ENCODE peak calls at places on chromosomes 6 and 20, in five cellular contexts. One of them, this sample, is unnamed.

GRCh38 chr20:59794555-59794954 is 138.9 kb downstream of the SYCP2 start:
- DNase-seq in T-helper 2 cell: no peak
- DNase-seq in NCI-H524: no peak
- DNase-seq in activated T-cell treated with anti-CD3 and anti-CD28 coated beads for 4 hours: no peak
- DNase-seq in Panc1: no peak
- DNase-seq in this sample: no peak

GRCh38 chr20:6120491-6120988 is 2.3 kb downstream of the FERMT1 start:
- DNase-seq in NCI-H524: peak
- DNase-seq in T-helper 2 cell: no peak
- DNase-seq in Panc1: no peak
- DNase-seq in activated T-cell treated with anti-CD3 and anti-CD28 coated beads for 4 hours: no peak
- DNase-seq in this sample: no peak

GRCh38 chr20:62955519-62956386 is 3.2 kb downstream of the SLC17A9 start:
- DNase-seq in Panc1: no peak
- DNase-seq in activated T-cell treated with anti-CD3 and anti-CD28 coated beads for 4 hours: no peak
- DNase-seq in NCI-H524: no peak
- DNase-seq in T-helper 2 cell: no peak
- DNase-seq in this sample: no peak

GRCh38 chr6:38477680-38478260 is 162.0 kb downstream of the BTBD9 start:
- DNase-seq in Panc1: no peak
- DNase-seq in T-helper 2 cell: no peak
- DNase-seq in activated T-cell treated with anti-CD3 and anti-CD28 coated beads for 4 hours: no peak
- DNase-seq in NCI-H524: peak
- DNase-seq in this sample: no peak

GRCh38 chr6:111782161-111782809 is 91.0 kb downstream of the FYN start:
- DNase-seq in Panc1: no peak
- DNase-seq in T-helper 2 cell: no peak
- DNase-seq in NCI-H524: no peak
- DNase-seq in activated T-cell treated with anti-CD3 and anti-CD28 coated beads for 4 hours: no peak
- DNase-seq in this sample: no peak

GRCh38 chr20:44495257-44495656 is 19.6 kb downstream of the TTPAL start:
- DNase-seq in T-helper 2 cell: no peak
- DNase-seq in activated T-cell treated with anti-CD3 and anti-CD28 coated beads for 4 hours: no peak
- DNase-seq in Panc1: no peak
- DNase-seq in NCI-H524: no peak
- DNase-seq in this sample: peak

GRCh38 chr6:12356983-12357972 is 67.1 kb downstream of the EDN1 start:
- DNase-seq in NCI-H524: no peak
- DNase-seq in Panc1: no peak
- DNase-seq in T-helper 2 cell: no peak
- DNase-seq in activated T-cell treated with anti-CD3 and anti-CD28 coated beads for 4 hours: no peak
- DNase-seq in this sample: peak

GRCh38 chr20:37192137-37192854 is 12.9 kb upstream of the MROH8 start:
- DNase-seq in NCI-H524: peak
- DNase-seq in T-helper 2 cell: peak
- DNase-seq in Panc1: peak
- DNase-seq in activated T-cell treated with anti-CD3 and anti-CD28 coated beads for 4 hours: peak
- DNase-seq in this sample: peak

GRCh38 chr6:136050475-136050874 is 199.0 kb downstream of the PDE7B start:
- DNase-seq in Panc1: no peak
- DNase-seq in activated T-cell treated with anti-CD3 and anti-CD28 coated beads for 4 hours: no peak
- DNase-seq in T-helper 2 cell: no peak
- DNase-seq in NCI-H524: no peak
- DNase-seq in this sample: no peak

GRCh38 chr6:98824907-98825601 is 9.3 kb upstream of the POU3F2 start:
- DNase-seq in T-helper 2 cell: no peak
- DNase-seq in activated T-cell treated with anti-CD3 and anti-CD28 coated beads for 4 hours: no peak
- DNase-seq in NCI-H524: no peak
- DNase-seq in Panc1: no peak
- DNase-seq in this sample: no peak

GRCh38 chr6:18260448-18261106 is 3.8 kb downstream of the DEK start:
- DNase-seq in NCI-H524: peak
- DNase-seq in T-helper 2 cell: no peak
- DNase-seq in activated T-cell treated with anti-CD3 and anti-CD28 coated beads for 4 hours: no peak
- DNase-seq in Panc1: no peak
- DNase-seq in this sample: no peak

GRCh38 chr20:32207626-32208498 is at the start of the genes PLAGL2 and POFUT1:
- DNase-seq in Panc1: peak
- DNase-seq in activated T-cell treated with anti-CD3 and anti-CD28 coated beads for 4 hours: peak
- DNase-seq in NCI-H524: peak
- DNase-seq in T-helper 2 cell: peak
- DNase-seq in this sample: peak

GRCh38 chr6:53373638-53374037 is 24.9 kb upstream of the ELOVL5 start:
- DNase-seq in Panc1: no peak
- DNase-seq in T-helper 2 cell: no peak
- DNase-seq in NCI-H524: no peak
- DNase-seq in activated T-cell treated with anti-CD3 and anti-CD28 coated beads for 4 hours: no peak
- DNase-seq in this sample: no peak

GRCh38 chr20:22106308-22106938 is 401.0 kb downstream of the PAX1 start:
- DNase-seq in NCI-H524: peak
- DNase-seq in Panc1: peak
- DNase-seq in activated T-cell treated with anti-CD3 and anti-CD28 coated beads for 4 hours: no peak
- DNase-seq in T-helper 2 cell: no peak
- DNase-seq in this sample: no peak

GRCh38 chr6:35392111-35392702 is 49.8 kb downstream of the PPARD start:
- DNase-seq in T-helper 2 cell: no peak
- DNase-seq in NCI-H524: no peak
- DNase-seq in Panc1: no peak
- DNase-seq in activated T-cell treated with anti-CD3 and anti-CD28 coated beads for 4 hours: no peak
- DNase-seq in this sample: peak

GRCh38 chr6:90483116-90483839 is 103.6 kb downstream of the MAP3K7 start:
- DNase-seq in T-helper 2 cell: no peak
- DNase-seq in Panc1: no peak
- DNase-seq in NCI-H524: no peak
- DNase-seq in activated T-cell treated with anti-CD3 and anti-CD28 coated beads for 4 hours: no peak
- DNase-seq in this sample: no peak

GRCh38 chr20:9068232-9068781 is 580 bp upstream of the PLCB4 start:
- DNase-seq in T-helper 2 cell: no peak
- DNase-seq in NCI-H524: peak
- DNase-seq in Panc1: no peak
- DNase-seq in activated T-cell treated with anti-CD3 and anti-CD28 coated beads for 4 hours: no peak
- DNase-seq in this sample: no peak

GRCh38 chr6:53322188-53323029 is 26.3 kb downstream of the ELOVL5 start:
- DNase-seq in Panc1: no peak
- DNase-seq in activated T-cell treated with anti-CD3 and anti-CD28 coated beads for 4 hours: no peak
- DNase-seq in NCI-H524: no peak
- DNase-seq in T-helper 2 cell: no peak
- DNase-seq in this sample: no peak

GRCh38 chr6:111478749-111479148 is 4.3 kb downstream of the REV3L start:
- DNase-seq in activated T-cell treated with anti-CD3 and anti-CD28 coated beads for 4 hours: no peak
- DNase-seq in T-helper 2 cell: no peak
- DNase-seq in NCI-H524: peak
- DNase-seq in Panc1: peak
- DNase-seq in this sample: no peak

GRCh38 chr20:33915726-33916331 is 77.9 kb upstream of the RALY start:
- DNase-seq in activated T-cell treated with anti-CD3 and anti-CD28 coated beads for 4 hours: peak
- DNase-seq in T-helper 2 cell: peak
- DNase-seq in NCI-H524: no peak
- DNase-seq in Panc1: peak
- DNase-seq in this sample: no peak

GRCh38 chr6:124999105-124999764 is 37.0 kb downstream of the RNF217 start:
- DNase-seq in NCI-H524: peak
- DNase-seq in Panc1: no peak
- DNase-seq in T-helper 2 cell: no peak
- DNase-seq in activated T-cell treated with anti-CD3 and anti-CD28 coated beads for 4 hours: no peak
- DNase-seq in this sample: no peak

GRCh38 chr6:79712144-79712543 is 81.0 kb downstream of the SH3BGRL2 start:
- DNase-seq in Panc1: no peak
- DNase-seq in NCI-H524: no peak
- DNase-seq in T-helper 2 cell: no peak
- DNase-seq in activated T-cell treated with anti-CD3 and anti-CD28 coated beads for 4 hours: no peak
- DNase-seq in this sample: no peak

GRCh38 chr20:62529916-62530642 is 54.3 kb upstream of the GATA5 start:
- DNase-seq in NCI-H524: no peak
- DNase-seq in activated T-cell treated with anti-CD3 and anti-CD28 coated beads for 4 hours: no peak
- DNase-seq in T-helper 2 cell: no peak
- DNase-seq in Panc1: no peak
- DNase-seq in this sample: no peak

GRCh38 chr6:138250513-138251247 is 32.4 kb upstream of the PBOV1 start:
- DNase-seq in T-helper 2 cell: no peak
- DNase-seq in NCI-H524: no peak
- DNase-seq in activated T-cell treated with anti-CD3 and anti-CD28 coated beads for 4 hours: no peak
- DNase-seq in Panc1: no peak
- DNase-seq in this sample: peak

GRCh38 chr6:36577298-36577697 is 16.9 kb upstream of the SRSF3 start:
- DNase-seq in Panc1: no peak
- DNase-seq in NCI-H524: no peak
- DNase-seq in activated T-cell treated with anti-CD3 and anti-CD28 coated beads for 4 hours: no peak
- DNase-seq in T-helper 2 cell: no peak
- DNase-seq in this sample: peak

GRCh38 chr20:39946946-39947345 is 742.1 kb downstream of the MAFB start:
- DNase-seq in activated T-cell treated with anti-CD3 and anti-CD28 coated beads for 4 hours: no peak
- DNase-seq in Panc1: no peak
- DNase-seq in NCI-H524: no peak
- DNase-seq in T-helper 2 cell: no peak
- DNase-seq in this sample: no peak

GRCh38 chr6:30888472-30889137 is 4.3 kb downstream of the DDR1 start:
- DNase-seq in T-helper 2 cell: no peak
- DNase-seq in Panc1: no peak
- DNase-seq in activated T-cell treated with anti-CD3 and anti-CD28 coated beads for 4 hours: no peak
- DNase-seq in NCI-H524: no peak
- DNase-seq in this sample: no peak

GRCh38 chr6:36504982-36505381 is 42.3 kb downstream of the STK38 start:
- DNase-seq in Panc1: no peak
- DNase-seq in activated T-cell treated with anti-CD3 and anti-CD28 coated beads for 4 hours: no peak
- DNase-seq in T-helper 2 cell: no peak
- DNase-seq in NCI-H524: no peak
- DNase-seq in this sample: no peak

GRCh38 chr6:14896475-14896874 is 349.4 kb upstream of the JARID2 start:
- DNase-seq in T-helper 2 cell: no peak
- DNase-seq in Panc1: no peak
- DNase-seq in activated T-cell treated with anti-CD3 and anti-CD28 coated beads for 4 hours: no peak
- DNase-seq in NCI-H524: no peak
- DNase-seq in this sample: no peak

GRCh38 chr20:38859070-38859690 is 53.7 kb downstream of the PPP1R16B start:
- DNase-seq in Panc1: no peak
- DNase-seq in NCI-H524: no peak
- DNase-seq in activated T-cell treated with anti-CD3 and anti-CD28 coated beads for 4 hours: peak
- DNase-seq in T-helper 2 cell: no peak
- DNase-seq in this sample: no peak

GRCh38 chr6:6479706-6480250 is 108.7 kb upstream of the LY86 start:
- DNase-seq in T-helper 2 cell: no peak
- DNase-seq in NCI-H524: no peak
- DNase-seq in Panc1: no peak
- DNase-seq in activated T-cell treated with anti-CD3 and anti-CD28 coated beads for 4 hours: no peak
- DNase-seq in this sample: no peak

GRCh38 chr6:97697450-97697849 is 414.4 kb upstream of the MMS22L start:
- DNase-seq in Panc1: no peak
- DNase-seq in T-helper 2 cell: no peak
- DNase-seq in NCI-H524: no peak
- DNase-seq in activated T-cell treated with anti-CD3 and anti-CD28 coated beads for 4 hours: no peak
- DNase-seq in this sample: peak

GRCh38 chr20:61871913-61872312 is 193.8 kb downstream of the TAF4 start:
- DNase-seq in activated T-cell treated with anti-CD3 and anti-CD28 coated beads for 4 hours: no peak
- DNase-seq in T-helper 2 cell: no peak
- DNase-seq in NCI-H524: no peak
- DNase-seq in Panc1: no peak
- DNase-seq in this sample: no peak

GRCh38 chr6:43267619-43268347 is 24.5 kb downstream of the TTBK1 start:
- DNase-seq in activated T-cell treated with anti-CD3 and anti-CD28 coated beads for 4 hours: no peak
- DNase-seq in NCI-H524: no peak
- DNase-seq in Panc1: no peak
- DNase-seq in T-helper 2 cell: no peak
- DNase-seq in this sample: no peak

GRCh38 chr20:51767867-51768758 is at the start of gene ATP9A:
- DNase-seq in Panc1: no peak
- DNase-seq in T-helper 2 cell: no peak
- DNase-seq in NCI-H524: peak
- DNase-seq in activated T-cell treated with anti-CD3 and anti-CD28 coated beads for 4 hours: no peak
- DNase-seq in this sample: no peak

GRCh38 chr20:17916365-17916996 is 52.1 kb downstream of the SNX5 start:
- DNase-seq in Panc1: no peak
- DNase-seq in T-helper 2 cell: no peak
- DNase-seq in NCI-H524: no peak
- DNase-seq in activated T-cell treated with anti-CD3 and anti-CD28 coated beads for 4 hours: no peak
- DNase-seq in this sample: no peak

GRCh38 chr6:117232191-117232590 is 33.2 kb upstream of the VGLL2 start:
- DNase-seq in Panc1: no peak
- DNase-seq in NCI-H524: peak
- DNase-seq in activated T-cell treated with anti-CD3 and anti-CD28 coated beads for 4 hours: no peak
- DNase-seq in T-helper 2 cell: no peak
- DNase-seq in this sample: peak

This sample was measured in foreskin keratinocyte.